ENCODE peak calls at places on chromosomes 6 and 20, in four cellular contexts. One of them, this sample, is unnamed.

GRCh38 chr20:62281161-62281933 is 21.4 kb upstream of the ADRM1 start:
- DNase-seq in HL-60: no peak
- DNase-seq in K562: no peak
- DNase-seq in HepG2: no peak
- DNase-seq in this sample: no peak

GRCh38 chr6:9225441-9225871 is 790.1 kb upstream of the SLC35B3 start:
- DNase-seq in K562: no peak
- DNase-seq in HL-60: no peak
- DNase-seq in HepG2: no peak
- DNase-seq in this sample: no peak

GRCh38 chr6:16333580-16333979 is 95.2 kb downstream of the GMPR start:
- DNase-seq in K562: no peak
- DNase-seq in HepG2: no peak
- DNase-seq in HL-60: no peak
- DNase-seq in this sample: no peak

GRCh38 chr20:1509237-1509636 is 18.0 kb upstream of the SIRPB2 start:
- DNase-seq in HepG2: peak
- DNase-seq in HL-60: peak
- DNase-seq in K562: peak
- DNase-seq in this sample: no peak

GRCh38 chr20:13101701-13102100 is 92.9 kb downstream of the SPTLC3 start:
- DNase-seq in K562: no peak
- DNase-seq in HL-60: no peak
- DNase-seq in HepG2: no peak
- DNase-seq in this sample: no peak

GRCh38 chr6:134908906-134909516 is 40.9 kb downstream of the ALDH8A1 start:
- DNase-seq in K562: peak
- DNase-seq in HL-60: no peak
- DNase-seq in HepG2: peak
- DNase-seq in this sample: no peak

GRCh38 chr6:112309244-112309643 is 37.9 kb upstream of the RFPL4B start:
- DNase-seq in K562: no peak
- DNase-seq in HL-60: no peak
- DNase-seq in HepG2: no peak
- DNase-seq in this sample: no peak

GRCh38 chr20:699811-700338 is 24.3 kb upstream of the SCRT2 start:
- DNase-seq in HepG2: no peak
- DNase-seq in HL-60: no peak
- DNase-seq in K562: peak
- DNase-seq in this sample: no peak

GRCh38 chr20:313948-314347 is 11.4 kb upstream of the SOX12 start:
- DNase-seq in HepG2: peak
- DNase-seq in K562: no peak
- DNase-seq in HL-60: no peak
- DNase-seq in this sample: no peak

GRCh38 chr6:38646166-38646565 is 6.4 kb upstream of the BTBD9 start:
- DNase-seq in HepG2: no peak
- DNase-seq in K562: no peak
- DNase-seq in HL-60: no peak
- DNase-seq in this sample: no peak

GRCh38 chr20:45323731-45324130 is 15.6 kb upstream of the MATN4 start:
- DNase-seq in HL-60: no peak
- DNase-seq in HepG2: no peak
- DNase-seq in K562: no peak
- DNase-seq in this sample: no peak

GRCh38 chr20:56504373-56505005 is 20.1 kb upstream of the FAM209A start:
- DNase-seq in K562: peak
- DNase-seq in HL-60: no peak
- DNase-seq in HepG2: no peak
- DNase-seq in this sample: no peak

GRCh38 chr6:35401514-35401913 is 50.6 kb upstream of the FANCE start:
- DNase-seq in K562: no peak
- DNase-seq in HL-60: no peak
- DNase-seq in HepG2: no peak
- DNase-seq in this sample: no peak

GRCh38 chr20:51434556-51435256 is 107.8 kb downstream of the NFATC2 start:
- DNase-seq in HL-60: no peak
- DNase-seq in K562: peak
- DNase-seq in HepG2: no peak
- DNase-seq in this sample: no peak

GRCh38 chr20:20465259-20465658 is 97.4 kb downstream of the INSM1 start:
- DNase-seq in K562: no peak
- DNase-seq in HepG2: no peak
- DNase-seq in HL-60: no peak
- DNase-seq in this sample: no peak

GRCh38 chr6:96468681-96469224 is 52.9 kb upstream of the UFL1 start:
- DNase-seq in K562: no peak
- DNase-seq in HepG2: no peak
- DNase-seq in HL-60: no peak
- DNase-seq in this sample: no peak

GRCh38 chr6:1796706-1797529 is 187.2 kb downstream of the FOXC1 start:
- DNase-seq in HL-60: no peak
- DNase-seq in K562: no peak
- DNase-seq in HepG2: no peak
- DNase-seq in this sample: no peak

GRCh38 chr20:15643713-15644112 is 929.5 kb downstream of the KIF16B start:
- DNase-seq in HepG2: peak
- DNase-seq in HL-60: no peak
- DNase-seq in K562: no peak
- DNase-seq in this sample: no peak

GRCh38 chr20:18666803-18667460 is 79.1 kb downstream of the DTD1 start:
- DNase-seq in HepG2: no peak
- DNase-seq in K562: no peak
- DNase-seq in HL-60: no peak
- DNase-seq in this sample: no peak

GRCh38 chr6:1070085-1070521 is 241.8 kb upstream of the FOXQ1 start:
- DNase-seq in HL-60: no peak
- DNase-seq in K562: peak
- DNase-seq in HepG2: no peak
- DNase-seq in this sample: no peak

GRCh38 chr20:54040528-54040927 is 29.9 kb downstream of the BCAS1 start:
- DNase-seq in HepG2: no peak
- DNase-seq in HL-60: no peak
- DNase-seq in K562: no peak
- DNase-seq in this sample: no peak

GRCh38 chr6:21911208-21911607 is 317.7 kb downstream of the SOX4 start:
- DNase-seq in HepG2: no peak
- DNase-seq in HL-60: no peak
- DNase-seq in K562: no peak
- DNase-seq in this sample: no peak

GRCh38 chr6:158717341-158718328 is 67.8 kb downstream of the SYTL3 start:
- DNase-seq in K562: no peak
- DNase-seq in HepG2: no peak
- DNase-seq in HL-60: no peak
- DNase-seq in this sample: no peak

GRCh38 chr20:59805786-59806577 is 127.5 kb downstream of the SYCP2 start:
- DNase-seq in K562: no peak
- DNase-seq in HL-60: no peak
- DNase-seq in HepG2: no peak
- DNase-seq in this sample: no peak

GRCh38 chr6:50922579-50923525 is 104.2 kb downstream of the TFAP2B start:
- DNase-seq in HL-60: no peak
- DNase-seq in K562: no peak
- DNase-seq in HepG2: no peak
- DNase-seq in this sample: no peak

GRCh38 chr20:36461600-36462439 is 79.5 kb upstream of the MYL9 start:
- DNase-seq in HepG2: no peak
- DNase-seq in HL-60: peak
- DNase-seq in K562: peak
- DNase-seq in this sample: peak

GRCh38 chr6:91852232-91852631 is 1265.4 kb upstream of the MAP3K7 start:
- DNase-seq in HepG2: no peak
- DNase-seq in K562: no peak
- DNase-seq in HL-60: no peak
- DNase-seq in this sample: no peak

GRCh38 chr20:919491-919916 is 3.4 kb upstream of the ANGPT4 start:
- DNase-seq in HL-60: no peak
- DNase-seq in K562: peak
- DNase-seq in HepG2: no peak
- DNase-seq in this sample: no peak

GRCh38 chr20:44217342-44218092 is 6.9 kb upstream of the OSER1 start:
- DNase-seq in HL-60: peak
- DNase-seq in HepG2: peak
- DNase-seq in K562: peak
- DNase-seq in this sample: peak

GRCh38 chr6:138972226-138972665 is 15.8 kb downstream of the REPS1 start:
- DNase-seq in K562: no peak
- DNase-seq in HL-60: no peak
- DNase-seq in HepG2: no peak
- DNase-seq in this sample: no peak

GRCh38 chr6:16446241-16446640 is 207.9 kb downstream of the GMPR start:
- DNase-seq in K562: no peak
- DNase-seq in HL-60: no peak
- DNase-seq in HepG2: no peak
- DNase-seq in this sample: no peak

GRCh38 chr6:35044145-35044745 is 96.9 kb downstream of the TCP11 start:
- DNase-seq in HL-60: peak
- DNase-seq in K562: no peak
- DNase-seq in HepG2: no peak
- DNase-seq in this sample: no peak

GRCh38 chr20:63363981-63364536 is 2.9 kb upstream of the CHRNA4 start:
- DNase-seq in K562: no peak
- DNase-seq in HL-60: no peak
- DNase-seq in HepG2: no peak
- DNase-seq in this sample: no peak

GRCh38 chr6:85417336-85417735 is 32.5 kb upstream of the NT5E start:
- DNase-seq in K562: no peak
- DNase-seq in HL-60: no peak
- DNase-seq in HepG2: no peak
- DNase-seq in this sample: no peak

GRCh38 chr20:4300401-4300800 is 285.0 kb upstream of the RNF24 start:
- DNase-seq in K562: no peak
- DNase-seq in HepG2: no peak
- DNase-seq in HL-60: no peak
- DNase-seq in this sample: no peak

GRCh38 chr6:99588618-99589289 is 17.9 kb upstream of the PRDM13 start:
- DNase-seq in HL-60: peak
- DNase-seq in K562: no peak
- DNase-seq in HepG2: peak
- DNase-seq in this sample: peak

GRCh38 chr20:35040090-35040489 is 52.5 kb downstream of the TRPC4AP start:
- DNase-seq in HepG2: no peak
- DNase-seq in K562: no peak
- DNase-seq in HL-60: no peak
- DNase-seq in this sample: no peak

DNA sequence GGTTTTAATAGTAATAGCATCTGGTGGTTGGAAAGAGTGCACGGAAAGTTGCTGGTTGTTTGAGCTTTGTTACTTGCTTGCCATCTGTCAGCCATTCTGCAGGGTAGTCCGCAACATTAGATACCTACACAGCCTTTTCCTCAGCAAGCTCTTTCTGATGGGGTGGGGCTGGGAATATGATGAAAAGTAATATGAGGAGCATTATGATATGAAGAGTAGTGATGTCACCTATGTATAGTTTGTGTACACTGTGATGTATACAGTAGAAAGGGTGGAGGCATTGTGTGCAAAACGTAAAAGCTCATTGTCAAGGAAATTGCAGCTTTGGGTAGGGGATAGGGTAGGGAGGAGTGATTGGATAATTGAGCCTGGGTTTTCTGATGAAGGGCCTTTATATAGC is 16.1 kb downstream of the SCAF8 start:
- DNase-seq in K562: no peak
- DNase-seq in HepG2: no peak
- DNase-seq in HL-60: no peak
- DNase-seq in this sample: no peak
- TF ChIP-seq GABPA in K562: no peak
- TF ChIP-seq GABPA in HepG2: no peak
- TF ChIP-seq GABPA in HL-60: no peak
- TF ChIP-seq GABPA in this sample: no peak

GRCh38 chr20:9565910-9566550 is 51.6 kb downstream of the LAMP5 start:
- DNase-seq in HepG2: no peak
- DNase-seq in K562: no peak
- DNase-seq in HL-60: no peak
- DNase-seq in this sample: no peak
- TF ChIP-seq GABPA in HepG2: no peak
- TF ChIP-seq GABPA in K562: no peak
- TF ChIP-seq GABPA in HL-60: no peak
- TF ChIP-seq GABPA in this sample: no peak

GRCh38 chr6:163438298-163438939 is 23.9 kb downstream of the QKI start:
- DNase-seq in K562: no peak
- DNase-seq in HL-60: no peak
- DNase-seq in HepG2: no peak
- DNase-seq in this sample: no peak
- TF ChIP-seq GABPA in K562: no peak
- TF ChIP-seq GABPA in HL-60: no peak
- TF ChIP-seq GABPA in HepG2: no peak
- TF ChIP-seq GABPA in this sample: no peak

DNA sequence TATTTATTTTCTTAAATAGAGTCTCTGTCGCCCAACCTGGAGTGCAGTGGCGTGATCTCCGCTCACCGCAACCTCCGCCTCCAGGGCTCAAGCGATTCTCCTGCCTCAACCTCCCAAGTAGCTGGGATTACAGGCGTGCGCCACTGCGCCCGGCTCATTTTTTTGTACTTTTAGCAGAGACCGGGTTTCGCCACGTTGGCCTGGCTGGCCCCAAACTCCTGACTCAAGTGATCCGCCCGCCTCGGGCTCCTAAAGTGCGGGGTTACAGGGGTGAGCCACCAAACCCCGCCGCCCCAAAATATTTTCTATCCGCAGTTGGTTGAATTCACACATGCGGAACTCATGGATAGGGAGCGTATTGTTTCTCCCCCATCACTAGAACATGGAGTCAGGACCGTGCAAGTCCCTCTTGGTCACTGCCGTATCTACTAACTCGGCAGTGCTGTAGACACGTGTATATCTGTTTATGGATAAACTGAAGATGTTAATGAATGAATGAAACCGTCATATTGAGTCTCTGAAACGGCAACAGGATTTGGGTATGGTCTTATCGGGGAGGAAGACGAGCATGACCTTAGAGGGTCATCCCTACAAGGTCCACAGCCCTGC is 904 bp downstream of the MKKS start:
- DNase-seq in HL-60: peak
- DNase-seq in K562: no peak
- DNase-seq in HepG2: peak
- DNase-seq in this sample: no peak
- TF ChIP-seq GABPA in HL-60: no peak
- TF ChIP-seq GABPA in K562: no peak
- TF ChIP-seq GABPA in HepG2: peak
- TF ChIP-seq GABPA in this sample: no peak